ENCODE peak calls at places on chromosomes 7 and 10, in seven cellular contexts. One of them, this sample, is unnamed.

GRCh38 chr7:43430412-43430811 is 152.5 kb upstream of the STK17A start:
- DNase-seq in A549: no peak
- DNase-seq in esophagus squamous epithelium: no peak
- DNase-seq in B cell: no peak
- DNase-seq in CD8-positive, alpha-beta T cell: no peak
- DNase-seq in upper lobe of left lung: no peak
- DNase-seq in mucosa of descending colon: no peak
- DNase-seq in this sample: no peak

GRCh38 chr7:117308891-117309290 is 14.0 kb downstream of the WNT2 start:
- DNase-seq in A549: no peak
- DNase-seq in esophagus squamous epithelium: no peak
- DNase-seq in B cell: no peak
- DNase-seq in CD8-positive, alpha-beta T cell: no peak
- DNase-seq in upper lobe of left lung: no peak
- DNase-seq in mucosa of descending colon: no peak
- DNase-seq in this sample: no peak

GRCh38 chr10:133184591-133185244 is 24.7 kb downstream of the KNDC1 start:
- DNase-seq in A549: no peak
- DNase-seq in esophagus squamous epithelium: no peak
- DNase-seq in B cell: no peak
- DNase-seq in CD8-positive, alpha-beta T cell: no peak
- DNase-seq in upper lobe of left lung: peak; percentile 61
- DNase-seq in mucosa of descending colon: no peak
- DNase-seq in this sample: no peak

GRCh38 chr7:101066141-101066857 is 19.0 kb upstream of the TRIM56 start:
- DNase-seq in A549: no peak
- DNase-seq in esophagus squamous epithelium: no peak
- DNase-seq in B cell: no peak
- DNase-seq in CD8-positive, alpha-beta T cell: no peak
- DNase-seq in upper lobe of left lung: no peak
- DNase-seq in mucosa of descending colon: no peak
- DNase-seq in this sample: no peak

GRCh38 chr7:91850455-91850854 is 30.0 kb downstream of the MTERF1 start:
- DNase-seq in A549: peak; percentile 3
- DNase-seq in esophagus squamous epithelium: no peak
- DNase-seq in B cell: no peak
- DNase-seq in CD8-positive, alpha-beta T cell: no peak
- DNase-seq in upper lobe of left lung: no peak
- DNase-seq in mucosa of descending colon: no peak
- DNase-seq in this sample: no peak

GRCh38 chr10:111247781-111248389 is 171.1 kb downstream of the ADRA2A start:
- DNase-seq in A549: no peak
- DNase-seq in esophagus squamous epithelium: no peak
- DNase-seq in B cell: no peak
- DNase-seq in CD8-positive, alpha-beta T cell: no peak
- DNase-seq in upper lobe of left lung: no peak
- DNase-seq in mucosa of descending colon: no peak
- DNase-seq in this sample: no peak

GRCh38 chr7:44275829-44276570 is 49.4 kb downstream of the CAMK2B start:
- DNase-seq in A549: no peak
- DNase-seq in esophagus squamous epithelium: no peak
- DNase-seq in B cell: no peak
- DNase-seq in CD8-positive, alpha-beta T cell: no peak
- DNase-seq in upper lobe of left lung: peak; percentile 41
- DNase-seq in mucosa of descending colon: no peak
- DNase-seq in this sample: no peak

GRCh38 chr10:112981553-112981952 is 31.5 kb downstream of the TCF7L2 start:
- DNase-seq in A549: no peak
- DNase-seq in esophagus squamous epithelium: no peak
- DNase-seq in B cell: peak; percentile 28
- DNase-seq in CD8-positive, alpha-beta T cell: no peak
- DNase-seq in upper lobe of left lung: no peak
- DNase-seq in mucosa of descending colon: no peak
- DNase-seq in this sample: no peak

GRCh38 chr7:98156700-98157099 is 50.0 kb downstream of the LMTK2 start:
- DNase-seq in A549: no peak
- DNase-seq in esophagus squamous epithelium: no peak
- DNase-seq in B cell: no peak
- DNase-seq in CD8-positive, alpha-beta T cell: no peak
- DNase-seq in upper lobe of left lung: no peak
- DNase-seq in mucosa of descending colon: no peak
- DNase-seq in this sample: no peak

GRCh38 chr7:107392811-107393210 is 77.0 kb upstream of the GPR22 start:
- DNase-seq in A549: no peak
- DNase-seq in esophagus squamous epithelium: no peak
- DNase-seq in B cell: no peak
- DNase-seq in CD8-positive, alpha-beta T cell: no peak
- DNase-seq in upper lobe of left lung: no peak
- DNase-seq in mucosa of descending colon: no peak
- DNase-seq in this sample: no peak

GRCh38 chr7:80630611-80631010 is 7.8 kb upstream of the CD36 start:
- DNase-seq in A549: no peak
- DNase-seq in esophagus squamous epithelium: no peak
- DNase-seq in B cell: no peak
- DNase-seq in CD8-positive, alpha-beta T cell: no peak
- DNase-seq in upper lobe of left lung: no peak
- DNase-seq in mucosa of descending colon: no peak
- DNase-seq in this sample: no peak

GRCh38 chr10:130750441-130750840 is 561.1 kb downstream of the TCERG1L start:
- DNase-seq in A549: no peak
- DNase-seq in esophagus squamous epithelium: no peak
- DNase-seq in B cell: no peak
- DNase-seq in CD8-positive, alpha-beta T cell: no peak
- DNase-seq in upper lobe of left lung: no peak
- DNase-seq in mucosa of descending colon: no peak
- DNase-seq in this sample: no peak

GRCh38 chr7:28998110-28998509 is 40.0 kb upstream of the TRIL start:
- DNase-seq in A549: no peak
- DNase-seq in esophagus squamous epithelium: no peak
- DNase-seq in B cell: no peak
- DNase-seq in CD8-positive, alpha-beta T cell: no peak
- DNase-seq in upper lobe of left lung: no peak
- DNase-seq in mucosa of descending colon: no peak
- DNase-seq in this sample: no peak

GRCh38 chr7:30656611-30657010 is 25.6 kb downstream of the CRHR2 start:
- DNase-seq in A549: no peak
- DNase-seq in esophagus squamous epithelium: no peak
- DNase-seq in B cell: no peak
- DNase-seq in CD8-positive, alpha-beta T cell: no peak
- DNase-seq in upper lobe of left lung: no peak
- DNase-seq in mucosa of descending colon: no peak
- DNase-seq in this sample: no peak

GRCh38 chr10:43263551-43264323 is 3.1 kb downstream of the RASGEF1A start:
- DNase-seq in A549: peak; percentile 30
- DNase-seq in esophagus squamous epithelium: no peak
- DNase-seq in B cell: peak; percentile 39
- DNase-seq in CD8-positive, alpha-beta T cell: no peak
- DNase-seq in upper lobe of left lung: peak; percentile 64
- DNase-seq in mucosa of descending colon: peak; percentile 9
- DNase-seq in this sample: no peak

GRCh38 chr7:45574521-45575500 is 643 bp downstream of the ADCY1 start:
- DNase-seq in A549: peak; percentile 48
- DNase-seq in esophagus squamous epithelium: no peak
- DNase-seq in B cell: no peak
- DNase-seq in CD8-positive, alpha-beta T cell: no peak
- DNase-seq in upper lobe of left lung: peak; percentile 86
- DNase-seq in mucosa of descending colon: peak; percentile 39
- DNase-seq in this sample: no peak

GRCh38 chr10:11285171-11285570 is 267.5 kb downstream of the CELF2 start:
- DNase-seq in A549: peak; percentile 23
- DNase-seq in esophagus squamous epithelium: no peak
- DNase-seq in B cell: no peak
- DNase-seq in CD8-positive, alpha-beta T cell: no peak
- DNase-seq in upper lobe of left lung: no peak
- DNase-seq in mucosa of descending colon: no peak
- DNase-seq in this sample: no peak

GRCh38 chr7:158043461-158044155 is 544.0 kb downstream of the PTPRN2 start:
- DNase-seq in A549: no peak
- DNase-seq in esophagus squamous epithelium: no peak
- DNase-seq in B cell: no peak
- DNase-seq in CD8-positive, alpha-beta T cell: no peak
- DNase-seq in upper lobe of left lung: no peak
- DNase-seq in mucosa of descending colon: no peak
- DNase-seq in this sample: no peak

GRCh38 chr7:124992881-124993562 is 63.4 kb upstream of the POT1 start:
- DNase-seq in A549: peak; percentile 51
- DNase-seq in esophagus squamous epithelium: no peak
- DNase-seq in B cell: no peak
- DNase-seq in CD8-positive, alpha-beta T cell: no peak
- DNase-seq in upper lobe of left lung: no peak
- DNase-seq in mucosa of descending colon: no peak
- DNase-seq in this sample: no peak

DNA sequence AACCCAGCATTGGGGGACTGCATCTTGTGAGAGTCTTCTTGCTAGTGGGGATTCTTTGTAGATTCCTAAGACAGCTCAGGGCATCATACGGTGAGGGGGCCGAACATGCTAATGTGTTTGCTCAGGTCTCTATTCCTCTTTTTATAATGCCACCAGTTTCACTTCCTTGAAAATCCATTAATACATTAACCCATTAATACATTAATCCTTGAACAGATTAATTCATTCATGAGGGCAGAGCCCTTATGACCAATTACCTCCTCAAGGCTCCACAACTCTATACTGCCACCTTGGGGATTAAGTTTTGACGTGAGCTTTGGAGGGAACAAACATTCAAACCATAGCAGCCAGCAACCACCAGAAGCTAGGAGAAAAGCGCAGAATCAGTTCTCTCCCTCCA is 67.2 kb upstream of the POT1 start:
- DNase-seq in A549: peak; percentile 45
- DNase-seq in esophagus squamous epithelium: no peak
- DNase-seq in B cell: no peak
- DNase-seq in CD8-positive, alpha-beta T cell: no peak
- DNase-seq in upper lobe of left lung: no peak
- DNase-seq in mucosa of descending colon: no peak
- DNase-seq in this sample: no peak
- TF ChIP-seq CTCF in A549: peak; percentile 29
- TF ChIP-seq CTCF in esophagus squamous epithelium: no peak
- TF ChIP-seq CTCF in B cell: no peak
- TF ChIP-seq CTCF in CD8-positive, alpha-beta T cell: no peak
- TF ChIP-seq CTCF in upper lobe of left lung: no peak
- TF ChIP-seq CTCF in mucosa of descending colon: no peak
- TF ChIP-seq CTCF in this sample: no peak

DNA sequence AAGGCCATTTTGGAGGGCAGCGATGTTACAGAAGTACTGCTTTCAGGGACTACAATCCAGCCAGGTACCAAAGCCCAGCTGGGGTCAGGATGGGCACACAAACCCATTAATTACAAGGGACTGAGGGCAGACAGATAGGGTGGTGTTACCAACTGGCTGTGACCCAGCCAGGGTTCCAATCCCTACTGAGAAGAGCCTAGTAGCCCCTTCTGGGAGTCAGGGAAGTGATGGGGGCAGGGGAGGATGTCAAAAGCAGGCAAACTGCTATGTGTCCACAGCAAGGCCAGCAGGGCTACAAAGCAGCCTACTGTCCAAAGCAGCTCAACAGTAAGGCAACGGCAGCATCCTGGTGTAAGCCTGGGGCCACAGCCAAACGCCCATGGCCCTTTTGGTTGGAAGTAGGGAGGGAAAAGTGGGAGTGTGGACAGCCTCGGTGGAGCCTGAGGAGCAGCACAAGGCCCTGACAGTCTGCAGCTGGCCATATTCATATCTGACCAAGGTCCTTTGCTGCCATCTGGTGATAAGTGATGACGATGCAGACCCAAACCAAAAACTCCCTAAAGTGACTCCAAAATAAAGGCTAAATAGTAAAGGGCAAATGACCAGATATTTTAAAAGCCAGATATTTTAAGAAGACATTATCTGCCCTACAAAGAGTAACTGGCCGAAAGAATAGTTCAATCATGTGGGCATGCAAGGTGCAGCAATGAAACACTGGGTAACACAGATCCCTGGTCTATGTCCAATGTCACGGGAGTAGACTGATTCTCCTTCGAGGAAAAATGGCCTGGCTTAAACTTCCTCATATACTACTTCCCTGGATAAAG is 56.9 kb downstream of the XPNPEP1 start:
- DNase-seq in A549: peak; percentile 21
- DNase-seq in esophagus squamous epithelium: no peak
- DNase-seq in B cell: no peak
- DNase-seq in CD8-positive, alpha-beta T cell: no peak
- DNase-seq in upper lobe of left lung: no peak
- DNase-seq in mucosa of descending colon: no peak
- DNase-seq in this sample: no peak
- TF ChIP-seq CTCF in A549: peak; percentile 22
- TF ChIP-seq CTCF in esophagus squamous epithelium: peak; percentile 16
- TF ChIP-seq CTCF in B cell: no peak
- TF ChIP-seq CTCF in CD8-positive, alpha-beta T cell: no peak
- TF ChIP-seq CTCF in upper lobe of left lung: no peak
- TF ChIP-seq CTCF in mucosa of descending colon: no peak
- TF ChIP-seq CTCF in this sample: no peak

DNA sequence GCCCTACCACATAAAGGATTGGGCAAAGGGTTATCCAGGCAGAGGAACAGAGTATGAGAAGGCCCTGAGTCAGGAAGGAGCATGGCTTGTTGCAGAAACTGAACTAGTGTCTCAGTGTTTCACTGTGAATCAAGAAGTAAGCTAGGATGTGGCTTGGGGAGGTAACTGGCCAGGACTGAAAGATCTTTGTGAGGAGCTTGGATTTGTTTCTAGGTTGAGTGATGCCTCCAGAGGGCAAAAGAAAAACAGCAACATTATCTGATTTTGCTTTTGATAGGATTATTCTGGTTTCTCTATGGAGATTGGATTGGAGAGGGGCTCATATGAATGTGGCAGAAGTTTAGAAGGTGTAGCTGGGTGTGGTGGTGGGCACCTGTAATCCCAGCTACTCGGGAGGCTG is 137.9 kb upstream of the HDAC9 start:
- DNase-seq in A549: peak; percentile 8
- DNase-seq in esophagus squamous epithelium: no peak
- DNase-seq in B cell: no peak
- DNase-seq in CD8-positive, alpha-beta T cell: no peak
- DNase-seq in upper lobe of left lung: no peak
- DNase-seq in mucosa of descending colon: no peak
- DNase-seq in this sample: no peak
- TF ChIP-seq CTCF in A549: no peak
- TF ChIP-seq CTCF in esophagus squamous epithelium: no peak
- TF ChIP-seq CTCF in B cell: peak; percentile 36
- TF ChIP-seq CTCF in CD8-positive, alpha-beta T cell: no peak
- TF ChIP-seq CTCF in upper lobe of left lung: no peak
- TF ChIP-seq CTCF in mucosa of descending colon: no peak
- TF ChIP-seq CTCF in this sample: no peak

DNA sequence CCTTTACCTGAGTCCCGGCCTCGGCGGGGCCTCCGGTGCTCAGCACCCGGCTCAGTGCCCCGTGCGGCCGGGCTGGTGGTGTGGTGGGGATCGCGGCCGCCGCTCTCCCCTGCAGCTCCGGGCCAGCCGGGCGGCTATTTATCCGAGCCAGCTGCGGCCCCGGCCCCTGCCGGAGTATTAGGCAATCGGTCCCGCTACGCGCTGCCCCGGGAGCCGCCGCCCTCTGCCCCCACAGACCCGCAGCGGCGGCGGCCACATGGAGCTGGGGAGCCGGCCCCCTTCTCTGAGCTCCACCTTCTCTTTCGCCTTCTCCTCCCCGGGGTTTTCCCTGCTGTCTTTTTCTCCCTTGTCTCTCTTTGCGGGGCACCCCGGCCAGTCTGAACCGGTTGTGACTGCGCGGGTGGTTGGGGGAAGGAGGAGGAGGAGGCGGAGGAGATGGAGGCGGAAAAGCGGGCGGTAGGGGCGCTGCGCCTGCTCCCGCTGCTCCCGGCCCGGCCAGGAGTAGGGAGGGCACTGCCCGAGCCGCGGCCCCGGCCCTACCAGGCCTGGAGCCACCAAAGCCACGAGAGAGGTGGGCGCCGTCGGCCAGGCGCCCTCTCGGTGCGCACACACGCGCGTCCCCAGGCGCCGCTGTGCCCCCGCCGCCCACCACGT is at the start of gene SLC16A9:
- DNase-seq in A549: peak; percentile 36
- DNase-seq in esophagus squamous epithelium: no peak
- DNase-seq in B cell: peak; percentile 70
- DNase-seq in CD8-positive, alpha-beta T cell: no peak
- DNase-seq in upper lobe of left lung: peak; percentile 88
- DNase-seq in mucosa of descending colon: peak; percentile 83
- DNase-seq in this sample: no peak
- TF ChIP-seq CTCF in A549: peak; percentile 33
- TF ChIP-seq CTCF in esophagus squamous epithelium: no peak
- TF ChIP-seq CTCF in B cell: no peak
- TF ChIP-seq CTCF in CD8-positive, alpha-beta T cell: no peak
- TF ChIP-seq CTCF in upper lobe of left lung: no peak
- TF ChIP-seq CTCF in mucosa of descending colon: no peak
- TF ChIP-seq CTCF in this sample: no peak